ENCODE peak calls at places on chromosomes 7 and 10, in four cellular contexts. X is GM12878, U is HepG2, G is K562. T is an unnamed sample.

GRCh38 chr7:158819571-158820203 is 9.6 kb downstream of the ESYT2 start:
- DNase-seq in X (no peak), U (no peak), G (peak), T (no peak)

GRCh38 chr7:90512841-90513254 is 43.4 kb downstream of the PTTG1IP2 start:
- DNase-seq in X (no peak), U (peak), G (no peak), T (no peak)

GRCh38 chr7:42091461-42092229 is 145.4 kb downstream of the GLI3 start:
- DNase-seq in X (no peak), U (peak), G (no peak), T (no peak)

GRCh38 chr7:136339464-136339863 is 362.3 kb upstream of the MTPN start:
- DNase-seq in X (no peak), U (no peak), G (no peak), T (no peak)

GRCh38 chr7:100483101-100483727 is 513 bp upstream of the NYAP1 start:
- DNase-seq in X (no peak), U (peak), G (peak), T (peak)

GRCh38 chr7:142323706-142324105 is 65.8 kb upstream of the PRSS58 start:
- DNase-seq in X (no peak), U (peak), G (peak), T (peak)

GRCh38 chr7:129433823-129434171 is 435 bp upstream of the STRIP2 start:
- DNase-seq in X (no peak), U (peak), G (no peak), T (peak)

GRCh38 chr10:89217057-89217990 is 10.2 kb upstream of the CH25H start:
- DNase-seq in X (peak), U (peak), G (no peak), T (peak)

GRCh38 chr7:101874028-101874427 is 56.6 kb downstream of the CUX1 start:
- DNase-seq in X (no peak), U (no peak), G (no peak), T (no peak)

GRCh38 chr7:151386301-151387160 is 23.3 kb downstream of the WDR86 start:
- DNase-seq in X (no peak), U (no peak), G (no peak), T (no peak)

GRCh38 chr10:95531994-95532399 is 29.2 kb downstream of the SORBS1 start:
- DNase-seq in X (no peak), U (no peak), G (peak), T (no peak)
- H3K27ac ChIP-seq in X (no peak), U (no peak), G (peak), T (no peak)

DNA sequence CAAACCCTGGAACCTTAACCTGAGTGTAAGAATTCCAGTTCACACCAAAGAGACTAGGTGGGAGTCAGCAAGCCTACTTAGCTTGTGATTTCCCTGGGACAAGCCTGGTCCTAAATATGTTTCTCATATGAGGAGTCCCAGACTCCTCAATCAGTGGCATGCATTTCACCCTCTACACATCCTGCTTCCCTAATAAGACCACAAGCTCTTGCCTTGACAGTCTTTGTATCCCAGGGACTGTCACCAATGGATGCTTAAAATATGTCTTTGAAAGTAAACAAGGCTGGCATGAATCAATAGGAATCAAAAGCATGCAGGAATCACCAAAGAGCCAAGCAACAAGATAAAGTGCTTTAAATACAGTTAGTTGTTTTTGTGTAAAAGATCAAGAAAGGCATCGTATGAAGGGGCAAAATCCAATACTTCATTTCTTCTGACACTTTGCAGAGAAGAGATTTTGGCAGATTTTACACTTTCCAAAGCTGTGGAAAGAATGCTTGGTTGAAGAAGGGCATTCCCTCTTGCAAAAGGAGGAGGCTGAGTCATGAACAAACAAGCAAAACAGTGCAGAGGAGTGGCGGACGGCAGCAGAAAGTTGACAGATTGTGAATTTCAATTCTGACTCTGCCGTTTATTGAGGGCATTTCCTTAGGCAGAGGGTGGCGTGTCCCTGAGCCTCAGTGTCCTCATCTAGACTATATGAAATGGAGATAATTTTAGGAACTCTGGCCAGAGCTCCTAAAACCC is 8.5 kb upstream of the NFE2L3 start:
- DNase-seq in X (no peak), U (no peak), G (no peak), T (no peak)
- TF ChIP-seq NFIC in X (no peak), U (no peak), G (no peak), T (no peak)

DNA sequence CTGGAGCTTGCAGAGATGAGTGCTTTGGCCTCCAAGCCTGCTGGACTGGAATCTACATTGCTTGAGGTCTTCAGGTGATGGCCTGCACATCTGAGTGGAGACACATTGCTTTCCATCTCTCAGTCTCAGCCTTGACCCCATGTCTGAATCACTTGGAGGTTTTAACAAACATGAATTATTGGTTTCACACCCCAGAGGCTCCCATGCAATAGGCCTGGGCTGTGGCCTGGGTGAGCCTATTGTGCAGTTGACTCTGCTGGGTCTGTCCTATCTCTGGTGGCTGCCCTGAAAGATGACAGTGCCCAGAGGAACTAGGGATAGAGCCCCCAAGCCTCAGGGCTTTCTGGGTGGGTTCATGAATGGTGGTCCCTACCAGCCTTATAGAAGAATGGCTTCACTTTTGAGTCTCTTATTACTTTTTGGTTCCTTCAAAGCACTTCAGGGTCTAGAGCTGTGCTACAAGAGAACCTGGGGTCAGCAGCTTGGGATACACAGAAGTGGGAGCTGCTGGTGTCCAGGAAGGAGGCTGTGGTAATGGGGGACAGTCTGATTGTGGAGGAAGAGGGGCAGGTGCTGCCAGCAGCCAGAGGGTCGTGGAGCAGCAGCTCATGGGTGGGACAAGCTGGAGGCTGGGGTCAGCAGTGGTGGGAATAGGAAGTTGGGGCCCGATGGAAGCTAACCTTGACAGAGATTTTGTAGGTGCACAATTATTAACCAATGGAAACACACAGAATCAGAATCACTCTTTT is 5.5 kb downstream of the RAMP3 start:
- DNase-seq in X (no peak), U (no peak), G (no peak), T (no peak)
- TF ChIP-seq JUND in X (no peak), U (no peak), G (no peak), T (no peak)

DNA sequence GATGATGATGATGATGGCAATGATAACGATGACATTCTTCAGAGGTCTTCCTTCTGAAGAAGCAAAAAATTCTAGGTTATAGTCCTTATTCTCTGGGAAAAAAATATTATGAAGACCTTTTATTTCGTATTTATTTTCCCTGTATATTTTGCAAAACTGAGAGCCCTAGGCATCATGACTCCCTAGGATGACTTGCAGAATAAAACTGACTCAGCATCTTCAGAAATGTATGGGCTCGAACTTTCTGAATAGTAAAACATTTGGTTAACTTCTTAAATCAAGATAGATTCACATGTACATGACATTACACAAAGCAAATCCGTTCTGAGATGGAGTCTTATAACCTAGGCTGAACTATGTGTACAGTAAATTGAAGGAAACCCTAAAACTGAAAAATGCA is 29.4 kb downstream of the DKK1 start:
- DNase-seq in X (no peak), U (no peak), G (no peak), T (no peak)
- H3K27ac ChIP-seq in X (no peak), U (no peak), G (no peak), T (no peak)

GRCh38 chr7:69335331-69335730 is 262.9 kb upstream of the AUTS2 start:
- DNase-seq in X (no peak), U (no peak), G (no peak), T (no peak)

GRCh38 chr7:69336976-69337375 is 261.3 kb upstream of the AUTS2 start:
- DNase-seq in X (no peak), U (no peak), G (no peak), T (peak)

GRCh38 chr7:69334706-69335105 is 263.6 kb upstream of the AUTS2 start:
- DNase-seq in X (no peak), U (no peak), G (no peak), T (no peak)
- TF ChIP-seq NFIC in X (no peak), U (no peak), G (no peak), T (no peak)

DNA sequence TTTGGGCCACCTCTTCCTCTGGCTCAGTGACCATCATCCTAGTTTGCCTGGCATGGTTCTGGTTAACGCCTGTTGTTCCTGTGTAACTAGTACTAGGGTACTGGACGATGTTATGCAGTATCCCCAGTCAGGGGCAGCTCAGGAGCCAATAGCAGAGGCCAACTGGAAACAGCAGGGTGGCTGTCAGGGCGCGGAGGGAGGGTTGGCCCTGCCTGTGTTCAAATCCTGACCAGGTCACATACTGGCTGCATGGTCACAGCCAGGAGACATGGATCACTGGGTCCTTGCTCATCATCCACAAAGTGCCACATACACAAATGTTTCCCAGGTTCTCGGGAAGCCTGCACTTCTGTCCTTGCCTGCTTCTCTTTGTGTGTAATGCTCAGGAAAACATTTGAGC is 12.3 kb upstream of the RBP3 start:
- DNase-seq in X (no peak), U (no peak), G (no peak), T (no peak)
- TF ChIP-seq JUND in X (no peak), U (no peak), G (no peak), T (no peak)

GRCh38 chr10:103843045-103843444 is 12.3 kb downstream of the SH3PXD2A start:
- DNase-seq in X (no peak), U (no peak), G (no peak), T (no peak)
- H3K27ac ChIP-seq in X (no peak), U (no peak), G (no peak), T (peak)

DNA sequence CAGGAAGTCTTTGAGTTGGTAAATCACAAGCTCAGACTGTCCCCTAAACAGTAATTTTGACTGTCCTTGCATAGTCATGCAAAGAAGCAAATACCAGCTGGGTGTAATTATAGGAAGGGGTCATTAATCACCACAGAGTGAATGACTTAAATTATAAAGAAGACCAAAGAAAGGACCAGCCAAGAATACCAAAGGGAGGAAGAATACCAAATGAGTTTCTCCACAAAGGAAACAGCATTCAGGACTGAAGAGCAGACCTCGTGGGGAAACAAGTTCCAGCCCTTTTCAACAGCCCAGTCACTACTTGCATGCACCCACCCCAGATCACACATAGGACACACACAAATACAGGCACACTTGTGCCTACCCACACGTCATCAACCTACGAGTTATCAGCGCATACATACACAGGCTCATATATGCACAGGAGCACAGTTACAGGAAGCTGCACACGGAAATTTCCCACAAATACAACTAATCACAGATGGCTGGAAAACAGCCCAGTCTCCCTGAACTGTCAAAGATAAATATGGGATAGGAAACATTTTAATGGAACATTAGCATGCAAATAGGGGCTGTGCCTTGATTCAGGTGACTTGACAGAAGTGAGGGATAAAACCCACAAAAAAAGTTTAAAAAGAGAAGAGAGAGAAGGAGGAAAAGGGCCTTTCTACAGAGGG is 77.6 kb downstream of the DENND2A start:
- DNase-seq in X (no peak), U (no peak), G (no peak), T (no peak)
- TF ChIP-seq NFIC in X (no peak), U (no peak), G (no peak), T (no peak)

DNA sequence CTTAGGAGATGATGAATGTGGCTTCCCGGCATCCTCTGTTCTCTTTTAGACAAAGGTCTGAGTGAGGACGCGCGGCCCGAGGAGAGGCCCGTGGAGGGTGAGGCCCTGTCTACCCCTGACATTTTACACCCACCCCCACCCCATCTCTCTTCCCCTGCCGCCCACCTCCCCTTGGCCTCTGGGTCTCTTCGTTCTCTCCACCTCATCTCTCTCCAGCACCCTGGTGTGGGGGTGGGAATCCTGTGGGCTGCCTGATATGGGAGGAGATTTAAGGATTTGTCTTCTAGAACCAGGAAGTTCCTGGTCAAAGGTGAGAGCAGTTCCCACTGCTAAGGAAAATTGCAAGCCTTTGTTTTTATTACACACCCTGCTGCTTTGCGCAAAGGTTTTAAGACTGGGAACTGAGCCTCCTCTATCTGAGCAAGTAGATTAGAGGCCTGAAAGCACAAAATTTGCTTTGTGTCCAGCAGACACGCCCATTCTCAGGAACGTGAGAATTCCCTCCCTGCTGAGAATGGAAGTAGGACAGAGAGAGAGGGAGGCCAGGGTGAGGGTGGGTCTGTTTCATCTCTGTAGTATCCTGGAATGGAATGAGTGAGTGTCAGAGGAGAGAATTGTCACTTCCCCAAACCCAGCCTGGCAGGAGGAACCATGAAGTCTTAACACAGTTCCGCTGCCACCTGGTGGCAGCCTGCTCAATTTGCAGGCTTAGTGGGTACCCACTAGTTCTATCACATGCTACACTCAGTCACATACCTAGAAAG is 91.2 kb downstream of the GTF2IRD1 start:
- DNase-seq in X (no peak), U (peak), G (peak), T (peak)
- TF ChIP-seq JUND in X (no peak), U (no peak), G (no peak), T (no peak)